ENCODE peak calls at places on chromosomes 7 and 10, in nine cellular contexts. N is GM12865, E is ascending aorta, Z is OCI-LY7, I is A549, W is GM13977, O is AG04450, D is GM23338, K is H9. C is an unnamed sample.

GRCh38 chr10:28983799-28984198 is 305.1 kb upstream of the LYZL1 start:
- DNase-seq in N (no peak), E (no peak), Z (no peak), I (no peak), W (no peak), O (no peak), D (no peak), K (no peak), C (no peak)

GRCh38 chr7:83517026-83517700 is 131.8 kb downstream of the SEMA3E start:
- DNase-seq in N (no peak), E (no peak), Z (no peak), I (no peak), W (no peak), O (no peak), D (no peak), K (no peak), C (no peak)

GRCh38 chr7:139873593-139874374 is 44.7 kb downstream of the TBXAS1 start:
- DNase-seq in N (no peak), E (no peak), Z (no peak), I (no peak), W (no peak), O (no peak), D (no peak), K (no peak), C (no peak)

GRCh38 chr7:135685306-135686084 is 23.2 kb downstream of the STMP1 start:
- DNase-seq in N (no peak), E (no peak), Z (no peak), I (no peak), W (no peak), O (no peak), D (no peak), K (no peak), C (no peak)

GRCh38 chr7:84331665-84332064 is 137.1 kb upstream of the SEMA3A start:
- DNase-seq in N (no peak), E (no peak), Z (no peak), I (no peak), W (no peak), O (no peak), D (no peak), K (no peak), C (no peak)

GRCh38 chr7:6647541-6647940 is 10.4 kb downstream of the ZNF316 start:
- DNase-seq in N (no peak), E (no peak), Z (no peak), I (no peak), W (no peak), O (no peak), D (no peak), K (no peak), C (no peak)

GRCh38 chr7:74093671-74094223 is 10.1 kb downstream of the LIMK1 start:
- DNase-seq in N (peak), E (no peak), Z (peak), I (no peak), W (no peak), O (no peak), D (peak), K (peak), C (no peak)

GRCh38 chr10:83871486-83872081 is 267.7 kb upstream of the GHITM start:
- DNase-seq in N (peak), E (no peak), Z (peak), I (peak), W (peak), O (peak), D (peak), K (peak), C (peak)

GRCh38 chr7:87047-87446 is 105.3 kb upstream of the FAM20C start:
- DNase-seq in N (no peak), E (no peak), Z (no peak), I (no peak), W (no peak), O (no peak), D (no peak), K (no peak), C (no peak)

GRCh38 chr7:106222545-106222944 is 62.2 kb downstream of the NAMPT start:
- DNase-seq in N (no peak), E (no peak), Z (no peak), I (no peak), W (no peak), O (no peak), D (no peak), K (no peak), C (no peak)

GRCh38 chr7:41107938-41108448 is 594.9 kb downstream of the INHBA start:
- DNase-seq in N (peak), E (no peak), Z (no peak), I (peak), W (no peak), O (no peak), D (no peak), K (no peak), C (no peak)

DNA sequence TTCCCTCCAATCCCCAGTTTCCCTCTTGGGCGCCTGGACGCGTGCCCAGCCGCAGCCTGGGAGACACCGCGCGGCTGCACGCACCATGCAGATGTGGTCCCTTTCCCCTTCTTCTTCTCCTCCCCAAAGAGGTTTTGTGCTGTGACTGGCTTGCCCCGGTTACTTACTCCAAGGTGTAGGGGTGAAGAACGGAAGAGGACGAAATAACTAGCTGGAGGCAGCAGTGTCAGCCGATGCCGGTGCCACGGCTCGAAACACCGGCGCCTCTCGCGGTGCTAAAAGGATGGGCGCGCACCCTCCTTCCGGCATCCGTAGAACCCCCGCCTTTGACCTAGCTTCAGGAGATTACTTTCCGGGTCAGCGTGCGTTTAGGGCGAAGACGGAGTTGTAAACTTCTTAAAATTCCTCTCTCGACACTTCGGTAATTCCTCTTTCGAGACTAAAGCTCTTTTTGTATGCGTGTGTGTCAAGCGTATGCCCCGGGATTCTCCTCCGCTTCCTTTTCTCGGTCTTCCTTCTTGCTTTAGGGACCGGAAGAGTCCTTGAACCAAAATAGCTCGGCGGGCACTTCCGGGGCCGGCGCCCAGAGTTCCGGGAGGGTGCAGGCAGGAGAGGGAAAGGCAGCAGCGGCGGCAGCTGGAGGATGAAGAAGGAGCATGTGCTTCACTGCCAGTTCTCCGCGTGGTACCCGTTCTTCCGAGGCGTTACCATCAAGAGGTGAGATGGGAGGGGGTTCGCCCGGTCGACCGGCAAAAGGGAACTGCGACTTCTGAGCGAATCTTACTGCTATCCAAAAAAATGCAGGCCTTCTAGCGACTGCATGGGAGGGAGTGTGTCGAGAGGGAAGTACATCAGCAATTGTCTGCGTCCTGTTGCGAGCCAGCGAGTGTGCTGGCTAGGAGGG is at the start of the genes CDC123 and NUDT5:
- DNase-seq in N (peak), E (peak), Z (peak), I (peak), W (peak), O (peak), D (peak), K (peak), C (peak)
- TF ChIP-seq CTCF in N (no peak), E (no peak), Z (no peak), I (no peak), W (peak), O (no peak), D (no peak), K (no peak), C (no peak)

DNA sequence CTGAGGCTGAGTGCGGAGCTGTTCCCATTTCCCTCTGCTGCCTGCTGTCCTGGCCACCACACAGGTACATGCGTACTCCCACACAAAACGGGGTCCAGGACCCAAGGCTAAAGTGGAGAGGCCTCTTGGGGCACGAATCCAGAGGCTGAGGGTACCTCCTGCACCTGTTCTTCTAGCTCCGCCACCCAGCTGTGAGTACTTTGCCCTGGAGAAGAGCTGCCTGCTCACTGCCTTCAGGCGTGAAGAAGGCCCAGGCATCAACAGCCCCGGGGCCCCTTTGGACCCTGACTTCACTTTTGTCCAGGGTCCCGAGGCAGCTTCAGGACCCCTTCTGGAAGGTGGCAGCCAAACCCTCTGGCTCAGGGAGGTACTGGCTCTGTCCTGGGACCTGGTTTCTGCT is 88.6 kb downstream of the HIF1AN start:
- DNase-seq in N (no peak), E (no peak), Z (no peak), I (no peak), W (no peak), O (no peak), D (no peak), K (no peak), C (no peak)
- TF ChIP-seq CTCF in N (no peak), E (no peak), Z (no peak), I (no peak), W (no peak), O (no peak), D (no peak), K (no peak), C (no peak)

GRCh38 chr10:73653195-73653594 is 2.6 kb downstream of the SYNPO2L start:
- DNase-seq in N (no peak), E (no peak), Z (no peak), I (no peak), W (no peak), O (no peak), D (no peak), K (no peak), C (no peak)
- TF ChIP-seq CTCF in N (no peak), E (no peak), Z (no peak), I (no peak), W (peak), O (no peak), D (no peak), K (no peak), C (no peak)

GRCh38 chr10:61164458-61165160 is 220.6 kb upstream of the RHOBTB1 start:
- DNase-seq in N (no peak), E (no peak), Z (no peak), I (no peak), W (no peak), O (no peak), D (no peak), K (no peak), C (no peak)
- TF ChIP-seq CTCF in N (no peak), E (no peak), Z (no peak), I (no peak), W (no peak), O (no peak), D (no peak), K (no peak), C (no peak)

GRCh38 chr7:38886265-38886664 is 22.7 kb downstream of the VPS41 start:
- DNase-seq in N (no peak), E (no peak), Z (no peak), I (no peak), W (no peak), O (no peak), D (peak), K (peak), C (no peak)

GRCh38 chr7:38890597-38890996 is 18.4 kb downstream of the VPS41 start:
- DNase-seq in N (no peak), E (no peak), Z (no peak), I (no peak), W (no peak), O (no peak), D (no peak), K (no peak), C (no peak)

GRCh38 chr7:38889079-38889478 is 19.9 kb downstream of the VPS41 start:
- DNase-seq in N (no peak), E (no peak), Z (no peak), I (no peak), W (no peak), O (no peak), D (no peak), K (no peak), C (no peak)

GRCh38 chr7:38893061-38893460 is 15.9 kb downstream of the VPS41 start:
- DNase-seq in N (no peak), E (no peak), Z (no peak), I (no peak), W (no peak), O (no peak), D (no peak), K (no peak), C (no peak)

GRCh38 chr7:38889872-38890432 is 19.0 kb downstream of the VPS41 start:
- DNase-seq in N (no peak), E (no peak), Z (no peak), I (no peak), W (no peak), O (no peak), D (no peak), K (no peak), C (no peak)
- TF ChIP-seq CTCF in N (no peak), E (no peak), Z (peak), I (no peak), W (no peak), O (peak), D (peak), K (peak), C (peak)

GRCh38 chr7:25389489-25390106 is 161.3 kb upstream of the NPVF start:
- DNase-seq in N (peak), E (no peak), Z (peak), I (peak), W (peak), O (no peak), D (peak), K (no peak), C (peak)
- TF ChIP-seq CTCF in N (peak), E (no peak), Z (peak), I (peak), W (peak), O (peak), D (peak), K (peak), C (peak)

GRCh38 chr7:71131256-71131752 is 640 bp upstream of the GALNT17 start:
- DNase-seq in N (no peak), E (no peak), Z (no peak), I (no peak), W (no peak), O (no peak), D (peak), K (peak), C (peak)
- TF ChIP-seq CTCF in N (no peak), E (no peak), Z (no peak), I (no peak), W (no peak), O (no peak), D (no peak), K (no peak), C (no peak)

GRCh38 chr7:4808565-4808964 is 33.1 kb downstream of the AP5Z1 start:
- DNase-seq in N (no peak), E (no peak), Z (no peak), I (no peak), W (no peak), O (no peak), D (no peak), K (peak), C (no peak)
- TF ChIP-seq CTCF in N (no peak), E (no peak), Z (no peak), I (no peak), W (no peak), O (no peak), D (no peak), K (no peak), C (no peak)

GRCh38 chr7:142188846-142189245 is 69.0 kb downstream of the PRSS58 start:
- DNase-seq in N (no peak), E (no peak), Z (peak), I (peak), W (no peak), O (no peak), D (peak), K (no peak), C (no peak)
- TF ChIP-seq CTCF in N (peak), E (peak), Z (peak), I (peak), W (peak), O (no peak), D (peak), K (peak), C (no peak)